ENCODE peak calls at places on chromosomes 1 and 21, in six cellular contexts. A is AG04450, F is T-helper 17 cell, G is endothelial cell of umbilical vein, B is GM03348, K is hippocampal formation. O is an unnamed sample.
A peak's percentile ranks its signal among the peaks of the same experiment; 100 is the strongest.

GRCh38 chr1:224525411-224526040 is 90.6 kb upstream of the CNIH3 start:
- DNase-seq in B (no peak), A (no peak), F (no peak), G (no peak), K (no peak), O (no peak)

GRCh38 chr1:229562686-229563085 is 4.2 kb upstream of the ABCB10 start:
- DNase-seq in A (no peak), G (no peak), B (no peak), K (no peak), F (no peak), O (no peak)

GRCh38 chr1:7491089-7491817 is 279.8 kb upstream of the VAMP3 start:
- DNase-seq in K (peak; percentile 45), F (no peak), A (no peak), G (peak; percentile 52), B (peak; percentile 45), O (no peak)

GRCh38 chr1:202268032-202268431 is 73.7 kb downstream of the UBE2T start:
- DNase-seq in K (no peak), B (no peak), G (no peak), F (no peak), A (no peak), O (no peak)

GRCh38 chr1:246537441-246537840 is 28.6 kb downstream of the TFB2M start:
- DNase-seq in K (no peak), A (no peak), G (no peak), F (no peak), B (no peak), O (no peak)

GRCh38 chr1:92544756-92545165 is 58.0 kb upstream of the GFI1 start:
- DNase-seq in K (no peak), F (no peak), G (no peak), B (no peak), A (no peak), O (no peak)

GRCh38 chr1:12015001-12015491 is 4.3 kb upstream of the MIIP start:
- DNase-seq in K (no peak), G (no peak), A (no peak), F (no peak), B (peak; percentile 27), O (peak; percentile 12)

GRCh38 chr1:247332215-247332900 is 691 bp upstream of the ZNF496 start:
- DNase-seq in A (no peak), F (peak; percentile 16), K (no peak), G (peak; percentile 33), B (peak; percentile 74), O (no peak)

GRCh38 chr21:42439284-42440186 is 35.8 kb downstream of the UBASH3A start:
- DNase-seq in A (no peak), F (no peak), B (no peak), G (no peak), K (no peak), O (no peak)

GRCh38 chr1:216604771-216605170 is 118.5 kb downstream of the ESRRG start:
- DNase-seq in B (no peak), A (no peak), G (no peak), F (no peak), K (no peak), O (no peak)

GRCh38 chr1:214330715-214331114 is 49.8 kb downstream of the SMYD2 start:
- DNase-seq in A (no peak), G (no peak), B (no peak), F (no peak), K (no peak), O (no peak)

O was measured in HS-27A.